ENCODE peak calls at places on chromosomes 3 and 15, in five cellular contexts. One of them, this sample, is unnamed.

GRCh38 chr3:11507719-11508118 is 136.0 kb downstream of the VGLL4 start:
- DNase-seq in tibial artery: no peak
- DNase-seq in cardiac muscle cell: no peak
- DNase-seq in naive thymus-derived CD4-positive, alpha-beta T cell: no peak
- DNase-seq in body of pancreas: no peak
- DNase-seq in this sample: no peak

GRCh38 chr15:38705421-38706219 is 141.0 kb upstream of the RASGRP1 start:
- DNase-seq in tibial artery: no peak
- DNase-seq in cardiac muscle cell: no peak
- DNase-seq in naive thymus-derived CD4-positive, alpha-beta T cell: no peak
- DNase-seq in body of pancreas: no peak
- DNase-seq in this sample: no peak

GRCh38 chr3:195072916-195073564 is 197.9 kb downstream of the XXYLT1 start:
- DNase-seq in tibial artery: peak; percentile 43
- DNase-seq in cardiac muscle cell: no peak
- DNase-seq in naive thymus-derived CD4-positive, alpha-beta T cell: no peak
- DNase-seq in body of pancreas: no peak
- DNase-seq in this sample: no peak

GRCh38 chr3:134093906-134094305 is 64.2 kb upstream of the SLCO2A1 start:
- DNase-seq in tibial artery: no peak
- DNase-seq in cardiac muscle cell: no peak
- DNase-seq in naive thymus-derived CD4-positive, alpha-beta T cell: no peak
- DNase-seq in body of pancreas: no peak
- DNase-seq in this sample: no peak

GRCh38 chr15:74408815-74409214 is 24.9 kb downstream of the SEMA7A start:
- DNase-seq in tibial artery: no peak
- DNase-seq in cardiac muscle cell: no peak
- DNase-seq in naive thymus-derived CD4-positive, alpha-beta T cell: no peak
- DNase-seq in body of pancreas: no peak
- DNase-seq in this sample: no peak

GRCh38 chr3:61005591-61005990 is 245.7 kb downstream of the FHIT start:
- DNase-seq in tibial artery: no peak
- DNase-seq in cardiac muscle cell: no peak
- DNase-seq in naive thymus-derived CD4-positive, alpha-beta T cell: no peak
- DNase-seq in body of pancreas: no peak
- DNase-seq in this sample: no peak

GRCh38 chr3:121894191-121894990 is at the start of gene SLC15A2:
- DNase-seq in tibial artery: no peak
- DNase-seq in cardiac muscle cell: peak; percentile 34
- DNase-seq in naive thymus-derived CD4-positive, alpha-beta T cell: no peak
- DNase-seq in body of pancreas: peak; percentile 60
- DNase-seq in this sample: no peak

GRCh38 chr3:10155658-10156057 is 9.1 kb upstream of the IRAK2 start:
- DNase-seq in tibial artery: no peak
- DNase-seq in cardiac muscle cell: no peak
- DNase-seq in naive thymus-derived CD4-positive, alpha-beta T cell: no peak
- DNase-seq in body of pancreas: no peak
- DNase-seq in this sample: no peak

GRCh38 chr3:15693340-15693739 is 91.8 kb downstream of the BTD start:
- DNase-seq in tibial artery: no peak
- DNase-seq in cardiac muscle cell: no peak
- DNase-seq in naive thymus-derived CD4-positive, alpha-beta T cell: no peak
- DNase-seq in body of pancreas: no peak
- DNase-seq in this sample: no peak

GRCh38 chr3:67386446-67386845 is 268.0 kb downstream of the SUCLG2 start:
- DNase-seq in tibial artery: no peak
- DNase-seq in cardiac muscle cell: no peak
- DNase-seq in naive thymus-derived CD4-positive, alpha-beta T cell: no peak
- DNase-seq in body of pancreas: no peak
- DNase-seq in this sample: no peak

GRCh38 chr15:78775472-78775871 is 35.8 kb downstream of the ADAMTS7 start:
- DNase-seq in tibial artery: no peak
- DNase-seq in cardiac muscle cell: no peak
- DNase-seq in naive thymus-derived CD4-positive, alpha-beta T cell: no peak
- DNase-seq in body of pancreas: no peak
- DNase-seq in this sample: no peak

GRCh38 chr15:25244731-25245585 is 193.9 kb downstream of the UBE3A start:
- DNase-seq in tibial artery: peak; percentile 24
- DNase-seq in cardiac muscle cell: no peak
- DNase-seq in naive thymus-derived CD4-positive, alpha-beta T cell: no peak
- DNase-seq in body of pancreas: peak; percentile 0
- DNase-seq in this sample: no peak

GRCh38 chr3:184872200-184872599 is 60.2 kb downstream of the VPS8 start:
- DNase-seq in tibial artery: no peak
- DNase-seq in cardiac muscle cell: no peak
- DNase-seq in naive thymus-derived CD4-positive, alpha-beta T cell: no peak
- DNase-seq in body of pancreas: no peak
- DNase-seq in this sample: no peak

GRCh38 chr15:74312445-74313007 is 54.9 kb downstream of the CYP11A1 start:
- DNase-seq in tibial artery: no peak
- DNase-seq in cardiac muscle cell: no peak
- DNase-seq in naive thymus-derived CD4-positive, alpha-beta T cell: no peak
- DNase-seq in body of pancreas: peak; percentile 49
- DNase-seq in this sample: no peak

GRCh38 chr15:63212050-63212973 is 22.9 kb downstream of the RAB8B start:
- DNase-seq in tibial artery: no peak
- DNase-seq in cardiac muscle cell: no peak
- DNase-seq in naive thymus-derived CD4-positive, alpha-beta T cell: no peak
- DNase-seq in body of pancreas: no peak
- DNase-seq in this sample: no peak

GRCh38 chr15:63231717-63232116 is 42.3 kb downstream of the RAB8B start:
- DNase-seq in tibial artery: no peak
- DNase-seq in cardiac muscle cell: no peak
- DNase-seq in naive thymus-derived CD4-positive, alpha-beta T cell: no peak
- DNase-seq in body of pancreas: no peak
- DNase-seq in this sample: no peak

GRCh38 chr3:133662256-133662773 is 574 bp upstream of the TOPBP1 start:
- DNase-seq in tibial artery: no peak
- DNase-seq in cardiac muscle cell: no peak
- DNase-seq in naive thymus-derived CD4-positive, alpha-beta T cell: no peak
- DNase-seq in body of pancreas: peak; percentile 22
- DNase-seq in this sample: no peak

GRCh38 chr15:101244039-101244781 is 7.6 kb downstream of the CHSY1 start:
- DNase-seq in tibial artery: no peak
- DNase-seq in cardiac muscle cell: no peak
- DNase-seq in naive thymus-derived CD4-positive, alpha-beta T cell: no peak
- DNase-seq in body of pancreas: no peak
- DNase-seq in this sample: no peak

GRCh38 chr3:49120096-49120437 is 556 bp downstream of the USP19 start:
- DNase-seq in tibial artery: no peak
- DNase-seq in cardiac muscle cell: no peak
- DNase-seq in naive thymus-derived CD4-positive, alpha-beta T cell: no peak
- DNase-seq in body of pancreas: no peak
- DNase-seq in this sample: no peak

GRCh38 chr3:32414527-32415202 is 23.0 kb downstream of the CMTM7 start:
- DNase-seq in tibial artery: no peak
- DNase-seq in cardiac muscle cell: no peak
- DNase-seq in naive thymus-derived CD4-positive, alpha-beta T cell: peak; percentile 72
- DNase-seq in body of pancreas: peak; percentile 45
- DNase-seq in this sample: peak; percentile 64

GRCh38 chr3:87437765-87438164 is 161.4 kb upstream of the POU1F1 start:
- DNase-seq in tibial artery: no peak
- DNase-seq in cardiac muscle cell: no peak
- DNase-seq in naive thymus-derived CD4-positive, alpha-beta T cell: no peak
- DNase-seq in body of pancreas: no peak
- DNase-seq in this sample: no peak

GRCh38 chr3:106263556-106263955 is 394.7 kb upstream of the CBLB start:
- DNase-seq in tibial artery: no peak
- DNase-seq in cardiac muscle cell: no peak
- DNase-seq in naive thymus-derived CD4-positive, alpha-beta T cell: no peak
- DNase-seq in body of pancreas: no peak
- DNase-seq in this sample: no peak

GRCh38 chr15:92617197-92618037 is 38.2 kb downstream of the FAM174B start:
- DNase-seq in tibial artery: peak; percentile 63
- DNase-seq in cardiac muscle cell: peak; percentile 48
- DNase-seq in naive thymus-derived CD4-positive, alpha-beta T cell: no peak
- DNase-seq in body of pancreas: peak; percentile 95
- DNase-seq in this sample: no peak

GRCh38 chr3:119310052-119310451 is 15.9 kb downstream of the ARHGAP31 start:
- DNase-seq in tibial artery: no peak
- DNase-seq in cardiac muscle cell: no peak
- DNase-seq in naive thymus-derived CD4-positive, alpha-beta T cell: no peak
- DNase-seq in body of pancreas: peak; percentile 33
- DNase-seq in this sample: no peak

GRCh38 chr15:55649058-55649423 is 60.9 kb upstream of the PYGO1 start:
- DNase-seq in tibial artery: no peak
- DNase-seq in cardiac muscle cell: no peak
- DNase-seq in naive thymus-derived CD4-positive, alpha-beta T cell: no peak
- DNase-seq in body of pancreas: no peak
- DNase-seq in this sample: no peak

DNA sequence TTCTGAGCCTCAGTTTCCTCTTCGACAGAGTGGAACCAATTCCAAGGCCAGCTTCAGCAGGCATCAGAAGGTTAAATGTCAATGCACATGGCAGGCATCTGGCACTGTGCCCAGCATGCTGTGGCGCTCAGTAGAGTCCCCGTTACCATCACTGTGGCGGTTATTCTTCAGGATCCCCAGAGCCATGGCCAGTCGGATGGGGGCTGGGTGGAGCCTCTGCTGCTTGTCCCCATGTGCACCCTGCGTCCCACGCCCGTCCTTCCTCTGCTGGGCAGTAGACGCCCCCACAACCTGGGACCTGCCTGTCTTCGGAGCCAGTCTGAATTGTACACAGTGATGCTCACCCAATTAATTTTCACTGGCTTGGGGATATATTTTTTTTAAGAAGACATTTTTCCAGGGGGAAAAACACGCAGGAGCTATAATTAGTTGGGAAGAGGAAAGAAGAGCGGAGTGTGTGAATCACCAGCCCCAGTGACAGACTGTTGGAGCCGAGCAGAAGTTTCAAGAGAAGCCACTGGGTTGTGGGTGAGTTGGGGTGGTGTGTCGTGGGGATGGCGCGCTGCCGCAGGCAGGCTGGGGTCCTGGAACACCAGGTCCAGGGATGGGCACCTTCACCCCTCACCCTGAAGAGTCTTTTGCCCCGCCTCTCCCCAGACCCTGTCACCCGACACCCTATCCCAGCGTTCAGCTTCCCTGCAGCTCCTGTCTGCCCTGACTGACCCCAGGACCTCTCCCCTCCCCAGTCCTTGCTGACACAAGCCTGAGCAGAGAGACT is 26.8 kb upstream of the RPL29 start:
- DNase-seq in tibial artery: peak; percentile 84
- DNase-seq in cardiac muscle cell: peak; percentile 57
- DNase-seq in naive thymus-derived CD4-positive, alpha-beta T cell: no peak
- DNase-seq in body of pancreas: no peak
- DNase-seq in this sample: no peak
- H3K4me1 ChIP-seq in tibial artery: no peaks in the 10 kb centered on the region
- H3K4me1 ChIP-seq in cardiac muscle cell: peaks cover 76% of the 10 kb centered on the region
- H3K4me1 ChIP-seq in naive thymus-derived CD4-positive, alpha-beta T cell: no peaks in the 10 kb centered on the region
- H3K4me1 ChIP-seq in body of pancreas: no peaks in the 10 kb centered on the region
- H3K4me1 ChIP-seq in this sample: peaks cover 5% of the 10 kb centered on the region

DNA sequence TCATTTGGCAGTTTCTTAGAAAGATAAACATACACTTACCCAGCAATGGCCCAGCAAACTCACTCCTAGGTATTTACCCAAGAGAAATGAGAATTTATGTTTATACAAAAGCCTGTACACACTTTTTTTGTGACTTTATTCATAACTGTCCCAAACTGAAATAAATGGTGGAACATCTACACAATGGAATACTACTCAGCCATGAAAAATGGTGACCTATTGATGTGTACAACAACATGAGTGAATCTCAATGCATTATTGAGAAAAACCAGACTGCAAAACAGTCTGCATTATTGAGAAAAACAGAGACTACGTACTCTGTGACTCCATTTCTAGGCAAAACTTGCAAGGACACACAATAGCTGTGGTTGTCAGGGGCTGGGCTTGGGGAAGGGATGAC is 37.2 kb downstream of the SNRK start:
- DNase-seq in tibial artery: no peak
- DNase-seq in cardiac muscle cell: no peak
- DNase-seq in naive thymus-derived CD4-positive, alpha-beta T cell: no peak
- DNase-seq in body of pancreas: no peak
- DNase-seq in this sample: no peak
- H3K4me1 ChIP-seq in tibial artery: no peaks in the 10 kb centered on the region
- H3K4me1 ChIP-seq in cardiac muscle cell: peaks cover 22% of the 10 kb centered on the region
- H3K4me1 ChIP-seq in naive thymus-derived CD4-positive, alpha-beta T cell: peaks cover 58% of the 10 kb centered on the region
- H3K4me1 ChIP-seq in body of pancreas: peaks cover 59% of the 10 kb centered on the region
- H3K4me1 ChIP-seq in this sample: peaks cover 74% of the 10 kb centered on the region

DNA sequence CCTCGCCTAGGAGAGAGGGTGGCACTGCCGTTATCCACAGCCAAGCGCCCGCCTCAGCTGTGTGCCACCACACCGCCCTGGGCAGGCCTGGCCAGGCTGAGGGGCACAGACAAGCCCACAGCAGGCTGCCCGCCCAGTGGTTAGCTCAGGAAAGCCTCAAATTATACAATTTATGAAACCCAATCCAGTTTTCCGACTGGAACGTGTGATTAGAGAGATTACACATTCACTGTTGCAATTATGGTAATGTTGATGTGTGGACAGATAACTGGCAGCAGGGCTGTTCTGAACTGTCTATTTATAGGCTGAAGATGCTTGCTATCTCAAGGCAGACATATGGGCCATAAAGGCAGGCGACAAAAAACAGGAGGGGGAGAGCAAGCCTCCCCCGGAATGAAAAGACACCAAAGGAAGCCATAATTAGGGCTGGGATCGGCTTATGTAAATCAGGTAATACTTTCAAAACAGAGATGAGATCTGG is 102.8 kb upstream of the TLE3 start:
- DNase-seq in tibial artery: peak; percentile 50
- DNase-seq in cardiac muscle cell: no peak
- DNase-seq in naive thymus-derived CD4-positive, alpha-beta T cell: no peak
- DNase-seq in body of pancreas: no peak
- DNase-seq in this sample: no peak
- H3K4me1 ChIP-seq in tibial artery: no peaks in the 10 kb centered on the region
- H3K4me1 ChIP-seq in cardiac muscle cell: no peaks in the 10 kb centered on the region
- H3K4me1 ChIP-seq in naive thymus-derived CD4-positive, alpha-beta T cell: no peaks in the 10 kb centered on the region
- H3K4me1 ChIP-seq in body of pancreas: peaks cover 14% of the 10 kb centered on the region
- H3K4me1 ChIP-seq in this sample: peaks cover 9% of the 10 kb centered on the region

GRCh38 chr3:124767691-124768090 is 37.4 kb downstream of the UMPS start:
- DNase-seq in tibial artery: peak; percentile 20
- DNase-seq in cardiac muscle cell: no peak
- DNase-seq in naive thymus-derived CD4-positive, alpha-beta T cell: no peak
- DNase-seq in body of pancreas: no peak
- DNase-seq in this sample: no peak

GRCh38 chr3:124771083-124771445 is 40.8 kb downstream of the UMPS start:
- DNase-seq in tibial artery: no peak
- DNase-seq in cardiac muscle cell: no peak
- DNase-seq in naive thymus-derived CD4-positive, alpha-beta T cell: no peak
- DNase-seq in body of pancreas: no peak
- DNase-seq in this sample: no peak

GRCh38 chr3:124768812-124769211 is 38.6 kb downstream of the UMPS start:
- DNase-seq in tibial artery: no peak
- DNase-seq in cardiac muscle cell: peak; percentile 68
- DNase-seq in naive thymus-derived CD4-positive, alpha-beta T cell: no peak
- DNase-seq in body of pancreas: peak; percentile 22
- DNase-seq in this sample: no peak

GRCh38 chr3:124770341-124771082 is 40.3 kb downstream of the UMPS start:
- DNase-seq in tibial artery: peak; percentile 86
- DNase-seq in cardiac muscle cell: peak; percentile 91
- DNase-seq in naive thymus-derived CD4-positive, alpha-beta T cell: no peak
- DNase-seq in body of pancreas: no peak
- DNase-seq in this sample: no peak

DNA sequence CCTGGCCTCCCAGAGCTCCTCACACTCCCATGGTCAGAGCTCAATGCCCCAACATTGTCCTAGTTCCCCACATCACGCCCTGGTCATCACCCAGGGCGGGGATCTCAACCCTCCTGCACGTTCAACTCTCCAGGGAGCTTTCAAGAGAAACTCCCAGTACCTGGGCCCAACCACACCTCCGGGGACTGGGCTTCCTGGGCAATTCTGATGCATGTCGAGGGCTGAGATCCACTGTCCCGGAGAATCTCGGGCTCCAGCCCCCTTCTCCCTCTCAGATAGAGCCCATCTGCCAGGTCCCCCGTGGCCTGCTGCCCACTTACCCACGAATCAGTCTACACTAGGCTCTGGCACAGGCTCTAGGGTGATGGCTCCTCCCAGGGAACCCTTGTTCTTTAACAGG is 39.2 kb downstream of the UMPS start:
- DNase-seq in tibial artery: no peak
- DNase-seq in cardiac muscle cell: no peak
- DNase-seq in naive thymus-derived CD4-positive, alpha-beta T cell: no peak
- DNase-seq in body of pancreas: no peak
- DNase-seq in this sample: no peak
- H3K4me1 ChIP-seq in tibial artery: no peaks in the 10 kb centered on the region
- H3K4me1 ChIP-seq in cardiac muscle cell: peaks cover 28% of the 10 kb centered on the region
- H3K4me1 ChIP-seq in naive thymus-derived CD4-positive, alpha-beta T cell: no peaks in the 10 kb centered on the region
- H3K4me1 ChIP-seq in body of pancreas: peaks cover 7% of the 10 kb centered on the region
- H3K4me1 ChIP-seq in this sample: no peaks in the 10 kb centered on the region

This sample was measured in CD4-positive, alpha-beta memory T cell.